ENCODE peak calls at places on chromosome 5, in seven cellular contexts. L is kidney, D is IMR-90, J is psoas muscle, W is tibial nerve, Y is mesenchymal stem cell, O is colonic mucosa. F is an unnamed sample. For H3K9me3, the result is how much of the 10 kb centered on the place peaks cover.

GRCh38 chr5:110625376-110625999 is 101.0 kb downstream of the TMEM232 start:
- DNase-seq in Y (peak), O (no peak), L (no peak), J (no peak), D (peak), W (no peak), F (no peak)

GRCh38 chr5:79236970-79237734 is 1.2 kb downstream of the JMY start:
- DNase-seq in W (no peak), D (peak), L (peak), J (peak), Y (peak), O (peak), F (peak)

GRCh38 chr5:151892393-151892792 is 32.3 kb downstream of the GLRA1 start:
- DNase-seq in D (no peak), Y (no peak), W (no peak), L (no peak), O (no peak), J (peak), F (no peak)

GRCh38 chr5:52727568-52727967 is 60.1 kb upstream of the ITGA1 start:
- DNase-seq in D (peak), Y (peak), L (no peak), O (peak), J (no peak), W (no peak), F (no peak)

GRCh38 chr5:95668728-95669127 is 14.1 kb downstream of the SPATA9 start:
- DNase-seq in D (peak), J (no peak), Y (peak), O (no peak), L (no peak), W (no peak), F (no peak)

GRCh38 chr5:132074772-132075718 is 1.5 kb downstream of the CSF2 start:
- DNase-seq in L (peak), O (no peak), Y (no peak), D (no peak), J (no peak), W (no peak), F (no peak)

GRCh38 chr5:131109540-131110255 is 55.4 kb downstream of the HINT1 start:
- DNase-seq in L (no peak), D (peak), O (peak), W (no peak), Y (peak), J (no peak), F (peak)

GRCh38 chr5:21680196-21680595 is 1172.9 kb downstream of the CDH12 start:
- DNase-seq in L (no peak), W (no peak), J (no peak), O (no peak), Y (peak), D (peak), F (no peak)

GRCh38 chr5:10364186-10364689 is 10.7 kb downstream of the MARCHF6 start:
- DNase-seq in L (no peak), W (no peak), Y (no peak), O (no peak), J (no peak), D (no peak), F (no peak)

GRCh38 chr5:123365163-123365562 is 58.0 kb downstream of the CEP120 start:
- DNase-seq in L (no peak), W (no peak), O (no peak), D (peak), Y (no peak), J (no peak), F (no peak)

GRCh38 chr5:97071101-97071500 is 71.3 kb downstream of the LIX1 start:
- DNase-seq in O (peak), W (no peak), Y (peak), L (no peak), J (no peak), D (peak), F (no peak)

GRCh38 chr5:95803271-95804148 is 19.0 kb downstream of the GLRX start:
- DNase-seq in J (no peak), D (no peak), L (no peak), Y (peak), O (no peak), W (no peak), F (no peak)

GRCh38 chr5:354581-355378 is 33.3 kb downstream of the AHRR start:
- DNase-seq in O (no peak), W (no peak), Y (no peak), D (no peak), L (no peak), J (no peak), F (no peak)

GRCh38 chr5:96157077-96157780 is 195.6 kb upstream of the ELL2 start:
- DNase-seq in J (no peak), Y (no peak), O (peak), D (no peak), W (no peak), L (no peak), F (no peak)

GRCh38 chr5:72314571-72315172 is 5.4 kb downstream of the MRPS27 start:
- DNase-seq in O (no peak), D (peak), W (no peak), L (no peak), Y (peak), J (no peak), F (no peak)

GRCh38 chr5:147756566-147756965 is 26.0 kb downstream of the JAKMIP2 start:
- DNase-seq in D (no peak), J (no peak), O (no peak), Y (no peak), L (no peak), W (no peak), F (no peak)

GRCh38 chr5:143217065-143217803 is 186.3 kb downstream of the NR3C1 start:
- DNase-seq in Y (peak), L (no peak), D (peak), O (no peak), J (no peak), W (no peak), F (no peak)

GRCh38 chr5:73103885-73104284 is 16.5 kb upstream of the TMEM171 start:
- DNase-seq in J (no peak), O (no peak), Y (no peak), L (no peak), D (no peak), W (no peak), F (no peak)

GRCh38 chr5:176700239-176700847 is 53.1 kb downstream of the TSPAN17 start:
- DNase-seq in W (no peak), L (no peak), D (no peak), Y (no peak), O (no peak), J (no peak), F (no peak)

GRCh38 chr5:78483809-78484521 is 123.5 kb downstream of the SCAMP1 start:
- DNase-seq in O (no peak), Y (peak), W (no peak), J (peak), L (no peak), D (peak), F (no peak)

GRCh38 chr5:94623026-94623425 is 4.6 kb downstream of the SLF1 start:
- DNase-seq in Y (no peak), D (no peak), W (no peak), L (no peak), J (no peak), O (no peak), F (no peak)

GRCh38 chr5:176817369-176817841 is 7.0 kb downstream of the UNC5A start:
- DNase-seq in D (no peak), L (no peak), J (no peak), Y (no peak), W (no peak), O (no peak), F (no peak)

GRCh38 chr5:140339636-140340035 is 6.8 kb downstream of the HBEGF start:
- DNase-seq in L (no peak), W (no peak), Y (no peak), J (no peak), O (no peak), D (no peak), F (no peak)

GRCh38 chr5:40166757-40167156 is 513.0 kb upstream of the PTGER4 start:
- DNase-seq in L (no peak), W (no peak), Y (no peak), O (no peak), J (no peak), D (peak), F (no peak)

GRCh38 chr5:157484768-157485167 is 24.8 kb downstream of the NIPAL4 start:
- DNase-seq in O (no peak), L (no peak), Y (no peak), D (peak), W (peak), J (peak), F (no peak)

GRCh38 chr5:41334758-41335157 is 121.4 kb upstream of the C6 start:
- DNase-seq in O (no peak), L (no peak), D (peak), Y (no peak), W (no peak), J (no peak), F (no peak)

GRCh38 chr5:113119271-113119924 is 142.8 kb downstream of the DCP2 start:
- DNase-seq in D (peak), L (peak), Y (no peak), W (peak), O (peak), J (peak), F (no peak)

GRCh38 chr5:53642006-53642405 is 81.6 kb downstream of the NDUFS4 start:
- DNase-seq in O (no peak), L (no peak), J (no peak), D (peak), W (no peak), Y (peak), F (no peak)

GRCh38 chr5:126499742-126500396 is 76.7 kb downstream of the GRAMD2B start:
- DNase-seq in Y (no peak), J (no peak), L (no peak), D (no peak), W (no peak), O (peak), F (peak)

GRCh38 chr5:78243091-78243490 is 51.4 kb downstream of the AP3B1 start:
- DNase-seq in O (no peak), J (no peak), L (no peak), D (no peak), W (no peak), Y (no peak), F (no peak)

GRCh38 chr5:158701406-158702177 is 398.1 kb downstream of the EBF1 start:
- DNase-seq in D (no peak), J (peak), W (no peak), Y (no peak), O (no peak), L (no peak), F (no peak)

GRCh38 chr5:135944967-135945560 is 9.7 kb downstream of the LECT2 start:
- DNase-seq in W (no peak), D (peak), L (no peak), Y (peak), J (no peak), O (peak), F (peak)

GRCh38 chr5:119355636-119356383 is at the start of gene TNFAIP8:
- DNase-seq in J (peak), L (peak), W (peak), O (peak), D (peak), Y (peak), F (peak)

GRCh38 chr5:38165435-38165834 is 92.9 kb upstream of the EGFLAM start:
- DNase-seq in J (peak), D (no peak), W (no peak), Y (no peak), L (no peak), O (no peak), F (no peak)

GRCh38 chr5:53368966-53369605 is 111.3 kb upstream of the FST start:
- DNase-seq in L (no peak), J (no peak), W (no peak), D (no peak), Y (no peak), O (no peak), F (no peak)

GRCh38 chr5:151503999-151504398 is 56.6 kb downstream of the SLC36A1 start:
- DNase-seq in O (no peak), W (no peak), Y (no peak), D (no peak), J (no peak), L (no peak), F (no peak)

DNA sequence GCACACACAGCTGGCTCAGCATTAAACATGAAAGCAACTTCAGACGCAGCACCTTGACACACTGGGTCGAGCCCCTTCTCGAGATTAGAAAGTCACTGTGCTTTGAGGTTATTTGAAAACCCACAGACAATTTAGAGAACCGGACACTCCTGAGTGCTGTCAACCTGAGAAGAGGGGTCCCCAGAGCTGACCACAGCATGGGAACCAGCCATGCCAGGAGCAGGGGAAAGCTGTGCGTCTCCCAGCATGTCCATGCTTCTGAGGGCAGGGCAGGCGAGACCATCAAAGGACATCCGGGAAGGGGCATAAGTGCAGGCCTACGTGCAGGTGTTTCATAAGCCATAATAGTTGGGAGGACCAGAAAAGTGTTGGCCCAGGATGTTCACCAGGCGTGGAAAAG is 20.5 kb downstream of the SLC6A3 start:
- DNase-seq in J (no peak), O (no peak), D (no peak), L (peak), W (no peak), Y (no peak), F (no peak)
- H3K9me3 ChIP-seq in J (under half), O (under half), D (under half), L (under half), W (half or more), Y (under half), F (under half)

DNA sequence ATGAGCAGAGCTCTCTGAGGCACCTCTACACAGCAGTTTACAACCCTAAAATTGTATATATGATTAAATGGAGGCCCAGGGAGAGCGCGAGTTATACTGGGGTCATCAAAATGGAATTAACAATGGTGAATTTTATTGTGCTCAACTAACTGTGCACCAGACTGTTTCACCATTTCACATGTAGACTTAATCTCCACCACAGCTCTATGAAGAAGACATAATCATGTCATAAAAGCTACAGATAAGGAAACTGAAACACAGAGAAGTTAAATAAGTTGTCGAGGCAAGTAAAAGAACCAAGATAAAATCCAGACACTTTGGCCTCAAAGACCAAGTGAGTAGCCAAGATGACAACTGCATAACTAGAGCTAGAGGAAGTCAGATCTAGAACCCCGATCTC is 1.5 kb downstream of the SH3TC2 start:
- DNase-seq in D (no peak), W (no peak), J (no peak), Y (no peak), O (no peak), L (no peak), F (no peak)
- H3K27ac ChIP-seq in D (peak), W (peak), J (peak), Y (no peak), O (peak), L (no peak), F (no peak)

DNA sequence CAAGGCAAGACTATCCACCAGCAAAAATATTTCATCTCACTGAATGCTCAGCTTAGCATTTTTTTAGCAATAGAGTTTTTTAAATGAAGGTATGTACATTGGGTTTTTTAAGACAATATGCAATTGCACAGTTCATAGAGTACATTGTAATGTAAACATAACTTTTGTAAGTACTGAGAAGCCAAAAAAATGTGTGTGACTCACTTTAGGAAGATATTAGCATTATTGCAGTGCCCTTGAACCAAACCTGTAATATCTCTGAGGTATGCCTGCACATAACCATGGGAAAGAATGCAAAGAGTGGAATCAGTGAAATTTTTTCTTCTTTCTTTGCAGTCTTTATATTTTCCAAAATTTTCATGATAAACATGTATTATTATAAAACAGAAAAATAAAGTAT is 1533.3 kb upstream of the WWC1 start:
- DNase-seq in O (no peak), D (no peak), J (no peak), L (no peak), Y (peak), W (no peak), F (no peak)
- H3K4me3 ChIP-seq in O (no peak), D (no peak), J (no peak), L (no peak), Y (no peak), W (no peak), F (no peak)

DNA sequence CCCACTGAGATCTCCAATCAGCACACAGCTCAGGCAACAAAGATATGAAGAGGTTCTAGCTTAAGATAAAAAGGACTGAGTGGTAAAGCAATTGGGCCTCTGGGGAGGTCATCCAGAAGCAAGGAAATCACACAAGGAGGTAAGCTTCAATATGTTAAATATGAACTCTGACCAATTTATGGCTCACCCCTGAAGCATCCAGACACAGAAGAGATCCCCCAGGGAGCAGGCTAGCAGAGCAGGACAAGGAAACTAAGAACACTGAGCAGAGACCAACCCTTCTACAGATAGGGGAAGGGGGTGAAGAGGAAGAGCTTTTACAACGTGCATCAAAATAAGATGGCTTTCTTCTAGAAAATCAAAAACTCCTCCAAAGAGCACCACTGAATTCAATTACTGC is 616.2 kb downstream of the DNAH5 start:
- DNase-seq in O (no peak), W (no peak), D (no peak), Y (no peak), J (no peak), L (no peak), F (no peak)
- H3K9me3 ChIP-seq in O (under half), W (under half), D (under half), Y (under half), J (under half), L (under half), F (under half)

DNA sequence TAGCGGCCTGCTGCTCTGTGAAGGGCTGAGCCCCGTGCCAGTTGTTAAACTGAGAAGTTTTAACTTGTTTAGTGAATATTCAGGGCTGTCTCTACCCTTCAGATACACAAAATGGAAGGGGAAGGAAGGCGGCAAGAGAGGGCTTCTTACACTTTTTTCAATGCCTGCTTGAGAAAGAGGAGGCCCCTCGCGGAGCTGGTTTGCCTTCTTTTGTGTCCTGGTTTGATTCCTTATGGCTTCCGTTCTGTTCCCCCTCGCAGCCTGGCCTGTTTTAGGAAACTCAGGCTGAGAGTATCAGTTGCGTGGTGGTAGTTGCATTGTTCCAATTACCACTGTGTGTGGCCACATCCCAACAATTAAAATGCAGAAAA is 1.0 kb downstream of the FAM53C start:
- DNase-seq in J (no peak), D (no peak), W (no peak), Y (peak), O (no peak), L (no peak), F (no peak)
- H3K27ac ChIP-seq in J (peak), D (peak), W (peak), Y (peak), O (peak), L (peak), F (peak)

F was measured in CD8-positive, alpha-beta memory T cell.